ENCODE peak calls at places on chromosomes 4 and X, in ten cellular contexts. D is hypothalamus; P is HT1080; Y is NCI-H2107; Q is brain microvascular endothelial cell; G is T-helper 1 cell; T is NCI-H226; H is AG09309; B is stimulated activated naive CD4-positive, alpha-beta T cell treated with Interleukin-2 at 50 U/mL for 16 hours; I is M059J. A is an unnamed sample.

GRCh38 chr4:166594326-166594946 is 639.9 kb downstream of the SPOCK3 start:
- DNase-seq in B (no peak), D (no peak), H (no peak), Q (peak), I (peak), G (no peak), P (peak), T (peak), Y (no peak), A (no peak)

GRCh38 chrX:25648790-25649189 is 489.4 kb upstream of the MAGEB18 start:
- DNase-seq in I (no peak), Y (no peak), G (no peak), H (no peak), D (no peak), T (no peak), Q (no peak), B (no peak), P (no peak), A (no peak)

GRCh38 chr4:158940276-158940675 is 162.6 kb upstream of the RAPGEF2 start:
- DNase-seq in Y (no peak), P (no peak), D (no peak), Q (no peak), H (no peak), B (no peak), I (no peak), T (no peak), G (no peak), A (no peak)

GRCh38 chrX:140389331-140389730 is 115.5 kb downstream of the SOX3 start:
- DNase-seq in G (no peak), D (no peak), Q (no peak), P (no peak), Y (no peak), B (no peak), I (no peak), H (no peak), T (no peak), A (no peak)

GRCh38 chr4:168634276-168634802 is 137.5 kb downstream of the PALLD start:
- DNase-seq in Q (peak), H (peak), G (no peak), P (peak), Y (no peak), T (peak), I (peak), D (no peak), B (no peak), A (peak)

GRCh38 chrX:110034036-110034435 is 31.1 kb downstream of the TMEM164 start:
- DNase-seq in I (no peak), G (no peak), T (no peak), P (no peak), B (no peak), Y (no peak), D (no peak), H (no peak), Q (no peak), A (no peak)

GRCh38 chr4:176376032-176376614 is 56.4 kb downstream of the SPCS3 start:
- DNase-seq in D (no peak), G (no peak), H (no peak), T (no peak), B (no peak), Y (no peak), Q (no peak), P (peak), I (peak), A (no peak)

GRCh38 chrX:21375795-21376069 is 1.5 kb downstream of the CNKSR2 start:
- DNase-seq in T (no peak), Y (no peak), P (no peak), Q (no peak), I (no peak), B (no peak), G (no peak), H (no peak), D (no peak), A (no peak)

GRCh38 chrX:154761977-154762528 is 611 bp upstream of the DKC1 start:
- DNase-seq in H (no peak), I (peak), B (no peak), D (no peak), T (no peak), Q (no peak), G (no peak), Y (no peak), P (no peak), A (no peak)

GRCh38 chr4:8385611-8386010 is 54.9 kb downstream of the ACOX3 start:
- DNase-seq in B (no peak), I (no peak), D (no peak), G (no peak), P (no peak), Q (no peak), H (no peak), T (no peak), Y (no peak), A (no peak)

GRCh38 chr4:39452860-39453587 is 5.7 kb downstream of the RPL9 start:
- DNase-seq in T (no peak), P (no peak), Q (no peak), B (no peak), I (no peak), H (no peak), Y (no peak), D (no peak), G (no peak), A (no peak)

GRCh38 chr4:24557036-24558022 is 27.0 kb downstream of the DHX15 start:
- DNase-seq in Q (peak), G (no peak), H (no peak), T (peak), Y (no peak), I (peak), D (no peak), P (no peak), B (no peak), A (no peak)

GRCh38 chr4:182510836-182511235 is 267.6 kb downstream of the TENM3 start:
- DNase-seq in Q (no peak), H (no peak), I (no peak), B (no peak), Y (no peak), T (no peak), G (no peak), P (no peak), D (no peak), A (no peak)

GRCh38 chr4:142211444-142211843 is 575.1 kb downstream of the IL15 start:
- DNase-seq in I (peak), B (no peak), T (no peak), Y (no peak), P (no peak), Q (no peak), G (no peak), H (no peak), D (no peak), A (no peak)

GRCh38 chr4:795726-796119 is 30.2 kb downstream of the CPLX1 start:
- DNase-seq in Q (no peak), H (no peak), Y (no peak), D (no peak), I (no peak), P (no peak), B (no peak), G (no peak), T (no peak), A (no peak)

GRCh38 chr4:130468340-130468739 is 1372.4 kb downstream of the C4orf33 start:
- DNase-seq in I (no peak), Q (no peak), G (no peak), Y (peak), H (no peak), T (no peak), D (no peak), P (no peak), B (no peak), A (no peak)

GRCh38 chr4:3812211-3812934 is 46.2 kb downstream of the ADRA2C start:
- DNase-seq in T (no peak), H (no peak), B (no peak), P (no peak), Y (no peak), Q (no peak), D (no peak), I (no peak), G (no peak), A (no peak)

A was measured in AG04449.